ENCODE peak calls at places on chromosome 13, in nine cellular contexts. Q is stomach, R is suprapubic skin, A is transverse colon, T is A549, L is esophagus muscularis mucosa, X is ovary, C is sigmoid colon, Y is GM12878. W is an unnamed sample.

GRCh38 chr13:35874704-35875103 is 256.5 kb downstream of the DCLK1 start:
- DNase-seq in Q (no peak), R (peak; percentile 83), A (no peak), T (no peak), L (peak; percentile 91), X (no peak), C (no peak), Y (no peak), W (no peak)

GRCh38 chr13:59901191-59901590 is 262.5 kb downstream of the DIAPH3 start:
- DNase-seq in Q (no peak), R (no peak), A (no peak), T (no peak), L (no peak), X (no peak), C (no peak), Y (no peak), W (no peak)

GRCh38 chr13:55727683-55728082 is 1413.0 kb upstream of the PRR20A start:
- DNase-seq in Q (no peak), R (no peak), A (no peak), T (no peak), L (no peak), X (no peak), C (no peak), Y (no peak), W (no peak)

GRCh38 chr13:51355217-51355616 is 15.7 kb downstream of the SERPINE3 start:
- DNase-seq in Q (no peak), R (no peak), A (no peak), T (no peak), L (no peak), X (no peak), C (no peak), Y (no peak), W (no peak)

GRCh38 chr13:94515352-94515751 is 35.9 kb upstream of the DCT start:
- DNase-seq in Q (no peak), R (no peak), A (no peak), T (no peak), L (no peak), X (no peak), C (no peak), Y (no peak), W (no peak)

GRCh38 chr13:95056266-95056665 is 245.0 kb downstream of the ABCC4 start:
- DNase-seq in Q (no peak), R (no peak), A (no peak), T (no peak), L (no peak), X (no peak), C (no peak), Y (no peak), W (no peak)

GRCh38 chr13:91398413-91399188 is at the start of gene GPC5:
- DNase-seq in Q (peak; percentile 80), R (peak; percentile 68), A (peak; percentile 85), T (peak; percentile 29), L (no peak), X (peak; percentile 47), C (peak; percentile 76), Y (no peak), W (peak; percentile 55)

GRCh38 chr13:97495678-97496077 is 61.7 kb downstream of the RAP2A start:
- DNase-seq in Q (no peak), R (no peak), A (no peak), T (no peak), L (no peak), X (no peak), C (no peak), Y (no peak), W (no peak)

GRCh38 chr13:111315347-111315995 is 5.0 kb upstream of the TEX29 start:
- DNase-seq in Q (no peak), R (no peak), A (no peak), T (no peak), L (no peak), X (no peak), C (no peak), Y (no peak), W (no peak)

GRCh38 chr13:75442736-75443234 is 39.2 kb downstream of the TBC1D4 start:
- DNase-seq in Q (no peak), R (no peak), A (peak; percentile 21), T (no peak), L (no peak), X (no peak), C (no peak), Y (no peak), W (no peak)

GRCh38 chr13:71417205-71417604 is 449.8 kb downstream of the DACH1 start:
- DNase-seq in Q (no peak), R (no peak), A (no peak), T (no peak), L (no peak), X (no peak), C (no peak), Y (no peak), W (no peak)

GRCh38 chr13:50241479-50241878 is 226.2 kb downstream of the KCNRG start:
- DNase-seq in Q (no peak), R (no peak), A (no peak), T (no peak), L (no peak), X (no peak), C (no peak), Y (no peak), W (no peak)

GRCh38 chr13:100630564-100630963 is 42.0 kb upstream of the GGACT start:
- DNase-seq in Q (no peak), R (no peak), A (no peak), T (no peak), L (no peak), X (no peak), C (no peak), Y (no peak), W (no peak)

GRCh38 chr13:62320731-62321130 is 905.1 kb upstream of the PCDH20 start:
- DNase-seq in Q (no peak), R (no peak), A (no peak), T (no peak), L (no peak), X (no peak), C (no peak), Y (no peak), W (no peak)

DNA sequence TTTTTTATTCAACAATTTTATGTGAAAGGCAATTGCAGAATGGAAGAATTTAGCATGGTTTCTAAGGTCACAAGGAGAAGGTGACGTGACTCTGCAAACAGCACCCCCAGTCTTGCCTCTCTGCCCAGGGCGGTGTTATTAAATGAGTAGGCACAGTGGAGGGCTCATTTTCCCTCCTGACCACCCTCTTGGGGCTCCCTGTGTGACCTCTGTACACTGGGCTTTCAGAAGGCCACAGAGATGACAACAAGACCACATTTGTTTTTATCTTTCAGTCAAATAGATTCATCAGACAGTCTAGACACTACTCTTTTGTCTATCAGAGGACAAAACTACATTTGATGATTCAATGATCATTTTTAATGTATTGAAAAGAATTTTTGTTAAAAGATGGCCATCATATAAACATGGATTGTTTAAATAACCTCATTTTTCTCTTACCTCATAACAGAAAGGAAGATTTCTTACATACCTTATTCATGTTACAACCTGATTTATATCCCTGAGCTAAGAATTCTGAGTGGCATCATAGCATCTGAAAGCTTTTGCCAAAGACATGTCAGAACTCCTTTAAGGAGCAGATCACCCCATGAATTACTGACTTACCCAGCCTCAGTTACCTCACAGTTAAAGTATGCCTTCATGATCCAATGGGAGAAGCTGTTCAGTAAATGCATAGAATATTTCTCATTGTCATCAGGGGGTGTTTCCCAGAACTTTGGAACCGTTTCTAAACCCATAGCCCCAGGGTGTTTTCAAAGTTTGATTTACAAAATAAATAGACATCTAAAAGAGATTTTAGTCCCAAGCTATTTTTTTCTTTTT is 184.0 kb upstream of the RFC3 start:
- DNase-seq in Q (no peak), R (no peak), A (no peak), T (no peak), L (no peak), X (no peak), C (no peak), Y (no peak), W (no peak)
- TF ChIP-seq EP300 in Q (no peak), R (no peak), A (no peak), T (no peak), L (no peak), X (no peak), C (no peak), Y (no peak), W (no peak)

GRCh38 chr13:39417643-39418042 is 185.3 kb downstream of the LHFPL6 start:
- DNase-seq in Q (no peak), R (no peak), A (no peak), T (no peak), L (no peak), X (peak; percentile 20), C (no peak), Y (no peak), W (no peak)
- TF ChIP-seq CTCF in Q (no peak), R (no peak), A (no peak), T (no peak), L (no peak), X (no peak), C (no peak), Y (no peak), W (no peak)

GRCh38 chr13:78465250-78465649 is 138.1 kb downstream of the POU4F1 start:
- DNase-seq in Q (no peak), R (no peak), A (no peak), T (no peak), L (no peak), X (no peak), C (no peak), Y (no peak), W (no peak)

DNA sequence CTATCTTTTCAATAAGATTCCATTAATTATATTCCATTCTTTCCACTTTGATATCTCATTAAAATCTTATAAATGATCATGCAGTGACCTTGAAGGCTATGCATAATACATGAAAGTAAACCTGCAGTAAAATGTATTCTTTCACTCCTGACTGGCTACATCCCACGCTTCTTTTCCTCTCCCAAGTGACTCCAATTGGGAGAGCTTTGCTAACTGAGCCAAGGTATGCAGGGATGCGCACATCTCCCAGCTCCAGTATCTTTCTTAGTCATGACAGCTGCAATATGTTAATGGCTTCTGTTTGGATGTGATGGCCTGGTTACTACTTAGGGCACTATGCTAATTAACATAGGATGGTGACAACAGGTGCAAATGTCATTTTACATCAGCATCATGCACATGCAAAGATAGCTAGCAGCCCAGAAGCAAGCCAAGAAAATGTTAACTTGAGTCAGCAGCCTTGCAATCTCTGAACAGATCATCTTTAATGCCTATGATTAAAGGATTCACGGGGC is 134.7 kb downstream of the POU4F1 start:
- DNase-seq in Q (no peak), R (no peak), A (no peak), T (no peak), L (no peak), X (no peak), C (no peak), Y (no peak), W (no peak)
- TF ChIP-seq EP300 in Q (no peak), R (no peak), A (no peak), T (no peak), L (no peak), X (no peak), C (no peak), Y (no peak), W (no peak)

GRCh38 chr13:39682310-39682709 is 26.8 kb downstream of the COG6 start:
- DNase-seq in Q (no peak), R (no peak), A (no peak), T (no peak), L (no peak), X (no peak), C (no peak), Y (no peak), W (no peak)

GRCh38 chr13:39672378-39673132 is 17.1 kb downstream of the COG6 start:
- DNase-seq in Q (no peak), R (no peak), A (no peak), T (no peak), L (no peak), X (no peak), C (no peak), Y (no peak), W (no peak)

GRCh38 chr13:39675904-39676303 is 20.4 kb downstream of the COG6 start:
- DNase-seq in Q (no peak), R (no peak), A (no peak), T (no peak), L (no peak), X (no peak), C (no peak), Y (no peak), W (no peak)

GRCh38 chr13:39676315-39676876 is 20.9 kb downstream of the COG6 start:
- DNase-seq in Q (no peak), R (no peak), A (no peak), T (peak; percentile 0), L (no peak), X (no peak), C (no peak), Y (no peak), W (peak; percentile 73)
- TF ChIP-seq CTCF in Q (peak; percentile 39), R (peak; percentile 10), A (peak; percentile 36), T (peak; percentile 41), L (peak; percentile 39), X (no peak), C (no peak), Y (peak; percentile 50), W (peak; percentile 47)

W was measured in tibial nerve.